ENCODE peak calls at places on chromosomes 3 and 15, in ten cellular contexts. R is PC-3, A is ovary, P is PC-9, Y is left ventricle myocardium inferior, T is neural progenitor cell, U is A549, K is lower lobe of right lung, X is adrenal gland, C is ascending aorta. Q is an unnamed sample. For H3K4me1, the result is how much of the 10 kb centered on the place peaks cover.

GRCh38 chr3:115217678-115218451 is 70.8 kb upstream of the ZBTB20 start:
- DNase-seq in C (no peak), A (no peak), P (peak), X (peak), T (peak), K (no peak), Y (no peak), R (peak), U (peak), Q (peak)

GRCh38 chr3:138070006-138070405 is 45.4 kb downstream of the DZIP1L start:
- DNase-seq in X (no peak), C (no peak), K (no peak), R (peak), U (no peak), P (no peak), T (no peak), A (no peak), Y (no peak), Q (no peak)

GRCh38 chr3:52742418-52743041 is 28.2 kb downstream of the NEK4 start:
- DNase-seq in C (no peak), P (no peak), T (peak), U (peak), A (no peak), K (no peak), R (peak), Y (no peak), X (no peak), Q (peak)

GRCh38 chr3:148847351-148847750 is 17.7 kb upstream of the CPA3 start:
- DNase-seq in P (no peak), C (no peak), X (no peak), R (no peak), U (no peak), T (no peak), Y (no peak), K (no peak), A (no peak), Q (no peak)

GRCh38 chr3:34995771-34996430 is 643.4 kb upstream of the ARPP21 start:
- DNase-seq in Y (no peak), K (no peak), P (no peak), X (no peak), T (no peak), U (no peak), A (no peak), R (no peak), C (no peak), Q (no peak)

GRCh38 chr3:182244222-182244971 is 532.7 kb downstream of the SOX2 start:
- DNase-seq in Y (no peak), R (no peak), C (no peak), T (no peak), U (no peak), K (no peak), A (no peak), P (peak), X (no peak), Q (no peak)

GRCh38 chr3:80734483-80734882 is 966.7 kb upstream of the ROBO1 start:
- DNase-seq in C (no peak), P (no peak), X (no peak), U (no peak), A (no peak), T (no peak), K (no peak), Y (no peak), R (no peak), Q (no peak)

GRCh38 chr3:137761099-137761562 is 3.0 kb upstream of the SOX14 start:
- DNase-seq in P (no peak), C (no peak), R (no peak), U (no peak), K (no peak), T (peak), Y (no peak), A (no peak), X (no peak), Q (no peak)

GRCh38 chr3:52428151-52429005 is 16.5 kb downstream of the SEMA3G start:
- DNase-seq in Y (peak), C (no peak), U (peak), P (peak), T (peak), X (peak), K (no peak), A (peak), R (peak), Q (no peak)

GRCh38 chr3:43689766-43690399 is 855 bp upstream of the ABHD5 start:
- DNase-seq in U (no peak), K (no peak), A (no peak), P (peak), X (no peak), R (peak), C (no peak), T (no peak), Y (no peak), Q (no peak)

GRCh38 chr3:123281406-123281805 is 79.7 kb downstream of the SEC22A start:
- DNase-seq in X (no peak), K (no peak), R (no peak), C (no peak), T (no peak), P (no peak), U (no peak), Y (no peak), A (no peak), Q (no peak)

GRCh38 chr3:13007251-13007941 is 65.8 kb downstream of the IQSEC1 start:
- DNase-seq in X (no peak), Y (no peak), K (peak), T (no peak), A (no peak), C (no peak), U (no peak), P (no peak), R (no peak), Q (no peak)

GRCh38 chr3:30193625-30194044 is 412.8 kb upstream of the TGFBR2 start:
- DNase-seq in U (no peak), R (no peak), A (no peak), K (no peak), X (no peak), T (no peak), P (no peak), C (no peak), Y (no peak), Q (no peak)

GRCh38 chr15:33048255-33048654 is 146.3 kb downstream of the FMN1 start:
- DNase-seq in K (no peak), R (peak), P (no peak), Y (no peak), T (peak), A (no peak), C (no peak), X (no peak), U (no peak), Q (no peak)

GRCh38 chr3:184260571-184261269 is 633 bp downstream of the CAMK2N2 start:
- DNase-seq in C (no peak), P (peak), R (no peak), Y (no peak), A (no peak), U (no peak), T (peak), X (peak), K (no peak), Q (no peak)

GRCh38 chr3:65619391-65620298 is 419.1 kb downstream of the MAGI1 start:
- DNase-seq in Y (no peak), X (no peak), P (no peak), T (no peak), C (no peak), A (no peak), K (no peak), R (no peak), U (no peak), Q (no peak)

GRCh38 chr3:119849126-119849525 is 67.2 kb downstream of the NR1I2 start:
- DNase-seq in A (no peak), T (no peak), K (no peak), C (no peak), Y (no peak), X (no peak), U (no peak), R (no peak), P (no peak), Q (no peak)

GRCh38 chr3:195237981-195238625 is 32.9 kb downstream of the XXYLT1 start:
- DNase-seq in Y (no peak), U (no peak), C (no peak), P (no peak), A (peak), T (no peak), R (no peak), K (peak), X (peak), Q (no peak)

GRCh38 chr3:193520738-193521137 is 34.0 kb downstream of the ATP13A4 start:
- DNase-seq in U (no peak), T (peak), Y (no peak), R (no peak), X (no peak), C (no peak), K (no peak), A (no peak), P (no peak), Q (no peak)

GRCh38 chr15:90959894-90960293 is 5.2 kb downstream of the RCCD1 start:
- DNase-seq in R (no peak), K (no peak), T (no peak), C (peak), U (no peak), Y (peak), P (no peak), A (no peak), X (no peak), Q (no peak)

GRCh38 chr3:190038050-190038631 is 82.6 kb downstream of the P3H2 start:
- DNase-seq in Y (peak), R (peak), C (no peak), P (no peak), K (peak), T (peak), A (no peak), X (peak), U (peak), Q (no peak)

GRCh38 chr15:50096158-50096821 is 22.7 kb downstream of the ATP8B4 start:
- DNase-seq in P (no peak), C (no peak), U (no peak), R (no peak), X (no peak), T (no peak), A (no peak), K (no peak), Y (no peak), Q (no peak)

GRCh38 chr3:195896361-195897080 is 11.8 kb downstream of the TNK2 start:
- DNase-seq in Y (peak), X (peak), T (peak), R (peak), P (no peak), K (no peak), U (no peak), A (peak), C (no peak), Q (no peak)

GRCh38 chr3:124084398-124084881 is 92.5 kb upstream of the ROPN1 start:
- DNase-seq in K (no peak), T (no peak), U (no peak), R (no peak), P (no peak), A (no peak), Y (no peak), C (no peak), X (no peak), Q (no peak)

GRCh38 chr15:68700395-68701123 is 120.1 kb downstream of the ANP32A start:
- DNase-seq in T (peak), R (no peak), X (peak), A (peak), Y (peak), P (no peak), C (no peak), U (no peak), K (no peak), Q (no peak)

GRCh38 chr3:12005951-12006625 is 1.9 kb downstream of the SYN2 start:
- DNase-seq in U (no peak), A (no peak), P (no peak), Y (no peak), X (no peak), K (no peak), C (no peak), T (no peak), R (no peak), Q (no peak)

GRCh38 chr3:101042996-101043686 is 49.9 kb upstream of the ABI3BP start:
- DNase-seq in C (no peak), U (no peak), Y (no peak), T (no peak), R (peak), P (peak), K (no peak), X (no peak), A (no peak), Q (no peak)

GRCh38 chr15:59605994-59606393 is 5.6 kb upstream of the GCNT3 start:
- DNase-seq in P (no peak), C (no peak), X (no peak), Y (no peak), K (no peak), U (no peak), T (no peak), A (no peak), R (no peak), Q (no peak)

GRCh38 chr15:38688096-38688495 is 123.5 kb upstream of the RASGRP1 start:
- DNase-seq in T (no peak), P (no peak), C (no peak), K (no peak), R (no peak), X (no peak), U (no peak), Y (no peak), A (no peak), Q (no peak)

GRCh38 chr3:24220859-24221657 is 273.6 kb downstream of the THRB start:
- DNase-seq in Y (no peak), U (peak), P (peak), K (no peak), R (peak), X (no peak), A (no peak), T (peak), C (peak), Q (peak)

GRCh38 chr15:56608993-56609392 is 124.3 kb downstream of the ZNF280D start:
- DNase-seq in K (no peak), R (no peak), Y (no peak), T (no peak), C (no peak), A (no peak), X (no peak), P (no peak), U (no peak), Q (no peak)

GRCh38 chr3:64645236-64645635 is 42.6 kb downstream of the ADAMTS9 start:
- DNase-seq in A (no peak), U (no peak), K (no peak), Y (no peak), X (no peak), C (no peak), R (no peak), P (no peak), T (no peak), Q (no peak)

GRCh38 chr3:141450727-141451378 is 36.0 kb upstream of the RASA2 start:
- DNase-seq in K (no peak), P (no peak), C (no peak), Y (no peak), X (no peak), T (no peak), U (no peak), A (no peak), R (no peak), Q (no peak)

GRCh38 chr3:63597019-63597418 is 55.5 kb upstream of the SNTN start:
- DNase-seq in K (no peak), U (no peak), C (no peak), X (no peak), A (no peak), P (no peak), Y (no peak), T (no peak), R (no peak), Q (no peak)

GRCh38 chr3:106341090-106341489 is 472.3 kb upstream of the CBLB start:
- DNase-seq in P (no peak), U (no peak), K (no peak), Y (no peak), R (no peak), C (no peak), X (no peak), A (no peak), T (no peak), Q (no peak)

GRCh38 chr3:23856286-23856685 is 50.5 kb downstream of the UBE2E1 start:
- DNase-seq in T (no peak), U (no peak), X (no peak), K (no peak), P (no peak), C (no peak), Y (no peak), R (no peak), A (no peak), Q (no peak)

GRCh38 chr3:12895391-12896205 is 54.2 kb upstream of the RPL32 start:
- DNase-seq in U (no peak), P (no peak), Y (no peak), R (no peak), A (no peak), T (no peak), K (no peak), C (peak), X (no peak), Q (no peak)

GRCh38 chr3:150235799-150236198 is 172.3 kb upstream of the TSC22D2 start:
- DNase-seq in A (no peak), P (no peak), K (no peak), U (no peak), R (peak), T (no peak), C (no peak), X (peak), Y (no peak), Q (no peak)

GRCh38 chr15:78087944-78088772 is 4.2 kb upstream of the SH2D7 start:
- DNase-seq in U (no peak), Y (no peak), P (no peak), X (no peak), R (no peak), C (no peak), T (no peak), K (no peak), A (peak), Q (no peak)

GRCh38 chr15:101482526-101483371 is 6.8 kb downstream of the PCSK6 start:
- DNase-seq in T (no peak), U (no peak), A (no peak), X (no peak), Y (peak), R (no peak), K (no peak), C (no peak), P (peak), Q (no peak)

GRCh38 chr3:172056416-172056815 is 17.0 kb downstream of the FNDC3B start:
- DNase-seq in T (no peak), U (no peak), A (no peak), R (no peak), K (no peak), P (no peak), Y (no peak), X (no peak), C (no peak), Q (no peak)
- H3K4me1 ChIP-seq in T (under half), U (half or more), A (under half), R (under half), K (half or more), P (under half), Y (half or more), X (half or more), C (under half), Q (half or more)

DNA sequence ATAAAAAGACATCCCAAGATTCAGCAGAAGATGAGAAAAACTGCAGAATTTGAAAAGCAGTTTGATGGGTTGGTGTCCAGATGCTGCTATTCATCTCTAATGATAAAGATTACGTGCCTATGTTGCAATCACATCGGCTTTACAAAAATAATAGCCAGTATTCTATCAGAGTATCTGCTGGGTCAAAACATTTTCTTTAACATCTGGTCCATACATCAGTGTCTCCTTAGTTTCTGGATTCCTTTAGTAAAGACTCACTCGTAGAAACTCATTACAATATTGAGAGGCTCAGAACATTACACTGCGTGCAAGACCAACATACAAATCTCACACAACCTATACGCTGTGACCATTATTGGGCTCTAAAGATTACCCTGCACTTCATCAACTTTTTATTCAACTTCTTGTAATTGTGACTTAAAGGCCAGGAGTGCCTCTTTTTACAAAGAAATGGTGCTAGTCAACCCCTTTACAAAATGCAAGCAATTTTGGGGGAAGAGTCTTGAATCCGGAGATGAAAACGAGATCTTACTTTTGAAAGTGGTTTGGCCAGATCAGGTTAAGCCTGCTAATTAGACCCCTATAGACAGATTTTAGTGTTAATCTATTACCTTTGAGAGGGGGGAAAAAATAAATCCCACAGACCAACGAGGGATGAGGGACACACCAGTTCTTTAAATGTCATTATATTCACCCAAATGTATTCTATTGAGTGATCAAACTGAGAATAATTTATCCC is 2.9 kb downstream of the TRA2B start:
- DNase-seq in C (no peak), U (no peak), X (no peak), T (no peak), A (no peak), P (no peak), Y (no peak), K (no peak), R (no peak), Q (no peak)
- H3K4me1 ChIP-seq in C (under half), U (under half), X (half or more), T (under half), A (under half), P (half or more), Y (half or more), K (half or more), R (half or more), Q (under half)

GRCh38 chr3:127751163-127751621 is 71.1 kb downstream of the MGLL start:
- DNase-seq in X (no peak), P (peak), A (no peak), C (no peak), R (peak), K (no peak), U (no peak), Y (no peak), T (no peak), Q (no peak)
- H3K4me1 ChIP-seq in X (under half), P (half or more), A (under half), C (under half), R (half or more), K (half or more), U (under half), Y (half or more), T (under half), Q (under half)

GRCh38 chr15:85393206-85393605 is 12.8 kb downstream of the AKAP13 start:
- DNase-seq in A (no peak), T (peak), R (no peak), U (no peak), K (no peak), P (no peak), X (no peak), Y (no peak), C (no peak), Q (no peak)

GRCh38 chr15:85396554-85396953 is 16.2 kb downstream of the AKAP13 start:
- DNase-seq in R (no peak), U (no peak), X (no peak), C (no peak), A (no peak), T (no peak), Y (no peak), P (no peak), K (no peak), Q (no peak)

GRCh38 chr15:85397926-85398325 is 17.5 kb downstream of the AKAP13 start:
- DNase-seq in C (no peak), Y (no peak), P (no peak), A (no peak), X (no peak), K (no peak), U (no peak), R (no peak), T (no peak), Q (no peak)

GRCh38 chr15:85397151-85397550 is 16.7 kb downstream of the AKAP13 start:
- DNase-seq in U (no peak), C (no peak), Y (no peak), X (no peak), T (no peak), R (peak), A (no peak), P (no peak), K (no peak), Q (no peak)

DNA sequence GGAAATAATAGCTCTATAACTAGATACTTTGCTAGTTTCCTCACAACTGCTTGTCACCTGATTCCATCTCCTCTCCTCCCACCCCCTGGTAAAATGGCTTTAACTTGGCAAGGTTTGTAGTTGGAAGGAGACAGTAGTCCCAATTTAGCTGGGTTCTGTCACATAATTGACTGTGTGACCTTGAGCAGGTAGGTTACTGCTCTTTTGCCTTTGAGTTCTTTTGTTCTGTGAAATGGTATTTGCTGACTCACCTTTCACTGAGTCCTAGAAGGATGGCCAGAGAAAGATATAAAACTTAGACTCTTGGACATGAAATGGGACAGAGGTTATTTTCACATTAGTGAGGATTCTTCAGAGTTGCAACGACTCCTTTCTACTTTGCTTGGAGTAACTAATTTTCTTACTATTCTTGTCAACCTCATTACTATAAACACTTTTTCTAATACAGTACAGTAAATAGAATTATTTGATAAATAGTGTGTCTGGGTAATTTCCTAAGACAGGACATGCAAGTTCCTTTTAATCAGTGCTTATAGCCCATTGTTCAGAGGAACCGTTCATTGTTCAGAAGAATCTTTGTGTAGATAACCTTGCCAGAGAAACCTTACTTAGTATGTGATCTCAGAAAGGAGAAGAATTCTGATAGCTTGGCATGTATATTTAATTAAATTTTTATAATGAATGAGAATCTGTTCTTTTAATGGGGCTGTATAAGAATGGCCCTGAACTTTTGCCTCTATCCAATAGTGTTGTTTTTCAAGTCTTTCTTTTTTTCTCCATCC is 14.3 kb downstream of the AKAP13 start:
- DNase-seq in A (no peak), X (no peak), C (no peak), R (peak), P (peak), U (no peak), K (no peak), T (no peak), Y (no peak), Q (no peak)
- H3K4me1 ChIP-seq in A (under half), X (under half), C (under half), R (under half), P (under half), U (under half), K (under half), T (under half), Y (half or more), Q (under half)

GRCh38 chr3:58955308-58955707 is 94.5 kb downstream of the CFAP20DC start:
- DNase-seq in U (no peak), X (no peak), Y (no peak), C (no peak), K (no peak), P (no peak), A (no peak), T (peak), R (no peak), Q (no peak)
- H3K4me1 ChIP-seq in U (under half), X (under half), Y (under half), C (under half), K (under half), P (under half), A (under half), T (under half), R (under half), Q (under half)